ENCODE peak calls at places on chromosome 18, in eight cellular contexts. G is activated naive CD8-positive, alpha-beta T cell treated with anti-CD3 and anti-CD28 coated beads for 36 hours; E is AML-193; L is Calu3; B is LoVo; R is prostate gland; W is stimulated activated CD8-positive, alpha-beta memory T cell treated with anti-CD3 and anti-CD28 coated beads, Interleukin-12 subunit alpha, Interleukin-12 subunit beta, amount 100 ng/mL, for 4 hours; J is D341Med. Z is an unnamed sample.

GRCh38 chr18:78986018-78986481 is 6.4 kb downstream of the SALL3 start:
- DNase-seq in J (peak), B (no peak), L (peak), W (no peak), G (no peak), R (peak), E (no peak), Z (no peak)

GRCh38 chr18:68387246-68387645 is 327.7 kb downstream of the TMX3 start:
- DNase-seq in E (no peak), W (no peak), L (no peak), G (no peak), J (no peak), B (no peak), R (no peak), Z (no peak)

GRCh38 chr18:56890632-56891031 is 239.5 kb downstream of the WDR7 start:
- DNase-seq in B (no peak), G (no peak), J (no peak), E (no peak), W (no peak), R (no peak), L (no peak), Z (peak)

GRCh38 chr18:10152475-10152874 is 238.7 kb downstream of the VAPA start:
- DNase-seq in J (no peak), L (no peak), G (no peak), B (no peak), W (no peak), R (no peak), E (no peak), Z (no peak)

GRCh38 chr18:79965119-79965902 is 868 bp downstream of the HSBP1L1 start:
- DNase-seq in L (peak), R (no peak), J (peak), W (no peak), G (peak), E (no peak), B (peak), Z (no peak)

GRCh38 chr18:9905401-9905922 is 8.4 kb upstream of the VAPA start:
- DNase-seq in E (no peak), L (no peak), G (no peak), B (no peak), W (no peak), R (no peak), J (no peak), Z (no peak)

GRCh38 chr18:72704202-72704601 is 160.1 kb upstream of the CBLN2 start:
- DNase-seq in L (no peak), J (no peak), B (no peak), W (no peak), G (no peak), R (no peak), E (no peak), Z (no peak)

GRCh38 chr18:8987250-8987649 is 115.2 kb upstream of the NDUFV2 start:
- DNase-seq in W (no peak), B (no peak), L (no peak), R (no peak), E (no peak), J (peak), G (no peak), Z (no peak)

GRCh38 chr18:61666876-61667590 is 225.8 kb downstream of the RNF152 start:
- DNase-seq in E (no peak), J (no peak), W (no peak), B (no peak), R (no peak), L (no peak), G (no peak), Z (no peak)

GRCh38 chr18:51028201-51028805 is 1.7 kb upstream of the SMAD4 start:
- DNase-seq in E (peak), W (no peak), B (peak), L (peak), R (no peak), J (no peak), G (no peak), Z (no peak)

GRCh38 chr18:35029770-35030169 is 11.4 kb upstream of the MAPRE2 start:
- DNase-seq in E (peak), B (no peak), W (no peak), G (no peak), L (no peak), J (no peak), R (no peak), Z (no peak)

GRCh38 chr18:14941256-14941655 is 193.3 kb downstream of the ANKRD30B start:
- DNase-seq in B (no peak), G (no peak), J (no peak), E (no peak), W (no peak), R (no peak), L (no peak), Z (no peak)

GRCh38 chr18:9683418-9684396 is 24.4 kb upstream of the RAB31 start:
- DNase-seq in L (peak), W (no peak), J (no peak), E (peak), B (no peak), R (no peak), G (no peak), Z (no peak)

GRCh38 chr18:74598350-74599001 is 806 bp downstream of the ZNF407 start:
- DNase-seq in W (peak), R (peak), B (peak), E (peak), L (peak), J (peak), G (peak), Z (no peak)

GRCh38 chr18:34514238-34514637 is 195.9 kb upstream of the DTNA start:
- DNase-seq in E (no peak), B (no peak), R (no peak), G (no peak), J (no peak), W (no peak), L (no peak), Z (peak)

GRCh38 chr18:44599409-44599808 is 81.3 kb upstream of the SETBP1 start:
- DNase-seq in W (no peak), G (no peak), B (no peak), J (no peak), L (no peak), E (no peak), R (no peak), Z (no peak)

GRCh38 chr18:36692909-36693308 is 135.9 kb downstream of the TPGS2 start:
- DNase-seq in R (no peak), L (no peak), W (no peak), E (no peak), B (no peak), J (peak), G (no peak), Z (no peak)

GRCh38 chr18:38611036-38611964 is 1045.7 kb upstream of the CELF4 start:
- DNase-seq in J (no peak), W (no peak), E (no peak), L (no peak), B (no peak), R (no peak), G (peak), Z (no peak)

GRCh38 chr18:59516356-59517155 is 157.5 kb upstream of the LMAN1 start:
- DNase-seq in E (no peak), J (no peak), W (no peak), L (peak), G (no peak), R (no peak), B (peak), Z (no peak)

GRCh38 chr18:489244-490023 is 11.1 kb downstream of the COLEC12 start:
- DNase-seq in L (no peak), E (no peak), J (no peak), W (no peak), R (no peak), G (no peak), B (no peak), Z (no peak)

GRCh38 chr18:32930695-32931301 is 158.0 kb upstream of the KLHL14 start:
- DNase-seq in E (peak), J (peak), L (no peak), B (peak), W (no peak), G (no peak), R (no peak), Z (peak)

GRCh38 chr18:56460590-56460989 is 177.8 kb downstream of the TXNL1 start:
- DNase-seq in L (no peak), E (peak), G (no peak), W (no peak), J (no peak), R (no peak), B (no peak), Z (no peak)

GRCh38 chr18:26089247-26090129 is 925 bp downstream of the SS18 start:
- DNase-seq in E (peak), L (no peak), B (peak), G (peak), J (peak), W (no peak), R (peak), Z (no peak)

GRCh38 chr18:30132959-30133358 is 909.6 kb downstream of the DSC3 start:
- DNase-seq in G (no peak), W (no peak), L (no peak), B (no peak), R (no peak), E (no peak), J (no peak), Z (no peak)

GRCh38 chr18:2905802-2906521 is 59.2 kb downstream of the EMILIN2 start:
- DNase-seq in G (peak), E (peak), R (no peak), J (peak), W (peak), L (peak), B (peak), Z (no peak)

GRCh38 chr18:51666717-51667320 is 469.3 kb upstream of the MEX3C start:
- DNase-seq in R (no peak), E (no peak), W (no peak), G (no peak), J (peak), B (no peak), L (no peak), Z (no peak)

GRCh38 chr18:57915241-57915640 is 112.1 kb upstream of the ATP8B1 start:
- DNase-seq in E (no peak), W (no peak), L (no peak), R (no peak), G (no peak), J (no peak), B (no peak), Z (no peak)

GRCh38 chr18:11850821-11851155 is 425 bp upstream of the CHMP1B start:
- DNase-seq in L (no peak), J (no peak), E (peak), R (no peak), W (no peak), G (no peak), B (peak), Z (no peak)

GRCh38 chr18:79695269-79695668 is 15.7 kb downstream of the CTDP1 start:
- DNase-seq in J (no peak), R (no peak), L (no peak), W (no peak), B (no peak), E (no peak), G (no peak), Z (no peak)

GRCh38 chr18:72360628-72361027 is 183.5 kb downstream of the CBLN2 start:
- DNase-seq in L (no peak), B (no peak), J (no peak), G (no peak), W (no peak), R (no peak), E (no peak), Z (no peak)

GRCh38 chr18:25335062-25335461 is 16.9 kb downstream of the ZNF521 start:
- DNase-seq in E (no peak), R (no peak), B (no peak), W (no peak), L (no peak), G (no peak), J (no peak), Z (no peak)

GRCh38 chr18:56327171-56327885 is 311.1 kb downstream of the TXNL1 start:
- DNase-seq in B (no peak), L (no peak), G (no peak), E (no peak), J (no peak), R (no peak), W (no peak), Z (no peak)

GRCh38 chr18:32730620-32731021 is 42.2 kb downstream of the KLHL14 start:
- DNase-seq in E (no peak), W (no peak), L (no peak), G (no peak), B (peak), J (no peak), R (no peak), Z (no peak)